ENCODE peak calls at places on chromosome 16, in seven cellular contexts. O is ascending aorta; L is IMR-90; Y is CD8-positive, alpha-beta memory T cell; K is heart right ventricle; H is NT2/D1; N is DND-41. M is an unnamed sample. For H3K36me3 and H3K27me3, the result is how much of the 10 kb centered on the place peaks cover.

GRCh38 chr16:57725976-57726375 is 9.6 kb upstream of the KATNB1 start:
- DNase-seq in O (no peak), L (no peak), Y (no peak), K (no peak), H (no peak), N (no peak), M (no peak)

GRCh38 chr16:15736529-15736928 is 86.5 kb downstream of the NDE1 start:
- DNase-seq in O (no peak), L (no peak), Y (no peak), K (no peak), H (no peak), N (no peak), M (no peak)

GRCh38 chr16:68564367-68564985 is 25.4 kb downstream of the ZFP90 start:
- DNase-seq in O (no peak), L (peak), Y (no peak), K (no peak), H (no peak), N (no peak), M (no peak)

GRCh38 chr16:58046936-58047335 is 21.4 kb downstream of the MMP15 start:
- DNase-seq in O (no peak), L (no peak), Y (no peak), K (no peak), H (no peak), N (no peak), M (no peak)

GRCh38 chr16:4109250-4109736 is 6.9 kb downstream of the ADCY9 start:
- DNase-seq in O (no peak), L (no peak), Y (no peak), K (no peak), H (no peak), N (no peak), M (no peak)

GRCh38 chr16:11836653-11837244 is 14.6 kb downstream of the RSL1D1 start:
- DNase-seq in O (no peak), L (peak), Y (no peak), K (no peak), H (peak), N (no peak), M (no peak)

GRCh38 chr16:4263504-4264436 is 9.1 kb downstream of the TFAP4 start:
- DNase-seq in O (no peak), L (peak), Y (no peak), K (peak), H (no peak), N (no peak), M (no peak)

GRCh38 chr16:67883872-67884261 is 818 bp upstream of the NRN1L start:
- DNase-seq in O (no peak), L (peak), Y (peak), K (peak), H (no peak), N (peak), M (peak)

GRCh38 chr16:49552273-49552928 is 178.8 kb downstream of the C16orf78 start:
- DNase-seq in O (no peak), L (no peak), Y (no peak), K (no peak), H (no peak), N (no peak), M (no peak)

GRCh38 chr16:89924298-89924924 is 1.3 kb downstream of the TUBB3 start:
- DNase-seq in O (no peak), L (peak), Y (peak), K (no peak), H (peak), N (peak), M (peak)

GRCh38 chr16:88809068-88809675 is 2.6 kb downstream of the APRT start:
- DNase-seq in O (no peak), L (no peak), Y (no peak), K (no peak), H (no peak), N (no peak), M (no peak)

GRCh38 chr16:51268237-51268636 is 117.2 kb upstream of the SALL1 start:
- DNase-seq in O (no peak), L (no peak), Y (no peak), K (no peak), H (no peak), N (no peak), M (no peak)

GRCh38 chr16:1743376-1744337 is 27.7 kb downstream of the NME3 start:
- DNase-seq in O (no peak), L (no peak), Y (no peak), K (no peak), H (no peak), N (no peak), M (no peak)

GRCh38 chr16:1741553-1742165 is 29.7 kb downstream of the NME3 start:
- DNase-seq in O (no peak), L (no peak), Y (no peak), K (no peak), H (no peak), N (no peak), M (no peak)

GRCh38 chr16:1744338-1744840 is 27.0 kb downstream of the NME3 start:
- DNase-seq in O (no peak), L (no peak), Y (no peak), K (no peak), H (no peak), N (no peak), M (no peak)

GRCh38 chr16:1740234-1740633 is 31.1 kb downstream of the NME3 start:
- DNase-seq in O (no peak), L (no peak), Y (no peak), K (no peak), H (no peak), N (no peak), M (no peak)

DNA sequence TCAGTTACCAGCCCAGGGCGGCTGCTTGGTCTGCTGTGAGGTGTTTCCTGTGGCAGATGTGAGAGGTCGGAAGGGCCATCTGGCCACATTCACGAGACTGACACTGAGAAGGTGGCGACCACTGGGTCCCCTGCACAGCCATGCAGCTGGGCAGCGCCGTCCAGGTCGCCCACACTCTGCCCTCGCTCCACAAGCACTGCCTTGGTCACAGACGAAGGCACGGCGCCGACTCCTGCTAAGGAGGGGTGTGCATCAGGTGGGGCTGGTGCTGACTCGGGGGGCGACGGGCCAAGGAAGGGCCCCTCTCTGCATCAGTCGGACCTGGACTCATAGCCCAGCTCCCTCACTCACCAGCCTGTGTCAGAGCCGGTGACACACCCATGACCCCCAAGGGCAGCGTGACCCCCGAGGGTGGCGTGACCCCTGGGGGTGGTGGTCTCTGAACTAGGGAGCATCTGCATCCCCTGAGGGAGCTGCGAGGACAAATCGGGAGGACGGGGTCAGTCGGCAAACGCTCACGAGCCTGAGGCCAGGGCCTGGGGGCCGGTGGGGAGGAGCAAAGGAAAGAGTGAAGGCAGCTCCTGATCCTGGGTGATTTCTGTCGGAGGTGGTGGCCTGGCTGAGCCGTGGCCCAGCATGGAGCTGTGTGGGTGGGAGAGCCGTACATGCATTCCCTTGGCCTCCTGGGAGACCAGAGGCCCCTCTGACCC is 30.4 kb downstream of the NME3 start:
- DNase-seq in O (no peak), L (no peak), Y (no peak), K (no peak), H (no peak), N (no peak), M (no peak)
- H3K36me3 ChIP-seq in O (under half), L (under half), Y (under half), K (under half), H (under half), N (under half), M (under half)

GRCh38 chr16:2834968-2835367 is 4.9 kb downstream of the ZG16B start:
- DNase-seq in O (no peak), L (no peak), Y (no peak), K (no peak), H (no peak), N (no peak), M (no peak)
- H3K27me3 ChIP-seq in O (under half), L (under half), Y (under half), K (under half), H (under half), N (under half), M (under half)

GRCh38 chr16:73231969-73232554 is 184.1 kb upstream of the ZFHX3 start:
- DNase-seq in O (no peak), L (no peak), Y (no peak), K (no peak), H (no peak), N (no peak), M (no peak)
- H3K4me3 ChIP-seq in O (no peak), L (no peak), Y (no peak), K (peak), H (no peak), N (no peak), M (no peak)

GRCh38 chr16:31087971-31088370 is 772 bp downstream of the PRSS53 start:
- DNase-seq in O (no peak), L (no peak), Y (no peak), K (no peak), H (no peak), N (no peak), M (no peak)

GRCh38 chr16:31090540-31090939 is 1.8 kb upstream of the PRSS53 start:
- DNase-seq in O (no peak), L (peak), Y (no peak), K (no peak), H (no peak), N (no peak), M (no peak)

GRCh38 chr16:31087481-31087880 is 1.3 kb downstream of the PRSS53 start:
- DNase-seq in O (no peak), L (no peak), Y (no peak), K (no peak), H (no peak), N (no peak), M (no peak)

GRCh38 chr16:31089199-31089598 is 456 bp upstream of the PRSS53 start:
- DNase-seq in O (no peak), L (no peak), Y (no peak), K (no peak), H (no peak), N (no peak), M (no peak)

DNA sequence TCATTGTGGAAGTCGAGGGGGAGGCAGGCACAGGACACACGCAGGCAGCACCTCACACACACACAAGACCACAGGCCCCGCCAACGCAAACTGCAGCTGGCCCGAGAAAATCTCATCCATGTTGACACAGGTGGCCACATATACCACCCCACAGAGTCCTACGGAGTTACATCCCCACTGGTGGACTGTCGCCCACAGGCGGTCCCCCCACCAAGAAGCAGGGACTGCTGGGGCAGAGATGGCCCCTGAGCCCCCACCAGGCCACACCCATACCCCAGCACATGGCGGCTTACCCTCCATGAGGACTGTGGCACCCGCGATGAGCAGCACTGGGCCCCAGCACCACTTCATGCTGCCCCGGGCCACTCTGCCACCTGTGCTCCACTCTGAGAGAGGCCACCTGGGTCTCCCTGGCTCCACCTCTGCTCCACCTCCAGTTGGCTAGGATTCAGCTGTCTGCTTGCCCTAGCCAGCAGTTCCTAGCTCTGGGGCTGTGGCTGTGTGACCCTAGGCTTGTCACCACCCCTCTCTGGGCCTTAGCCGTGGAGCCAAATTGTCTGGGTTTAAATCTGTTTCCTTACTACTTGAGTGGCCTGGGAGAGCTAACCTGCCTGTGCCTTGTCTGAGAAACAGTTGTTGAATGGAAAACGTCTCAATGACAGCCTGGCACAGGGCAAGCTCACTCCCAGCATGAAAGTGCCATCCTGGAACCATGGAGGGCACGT is at the start of gene PRSS53:
- DNase-seq in O (no peak), L (no peak), Y (no peak), K (no peak), H (no peak), N (no peak), M (no peak)
- H3K36me3 ChIP-seq in O (under half), L (under half), Y (under half), K (under half), H (half or more), N (half or more), M (under half)

DNA sequence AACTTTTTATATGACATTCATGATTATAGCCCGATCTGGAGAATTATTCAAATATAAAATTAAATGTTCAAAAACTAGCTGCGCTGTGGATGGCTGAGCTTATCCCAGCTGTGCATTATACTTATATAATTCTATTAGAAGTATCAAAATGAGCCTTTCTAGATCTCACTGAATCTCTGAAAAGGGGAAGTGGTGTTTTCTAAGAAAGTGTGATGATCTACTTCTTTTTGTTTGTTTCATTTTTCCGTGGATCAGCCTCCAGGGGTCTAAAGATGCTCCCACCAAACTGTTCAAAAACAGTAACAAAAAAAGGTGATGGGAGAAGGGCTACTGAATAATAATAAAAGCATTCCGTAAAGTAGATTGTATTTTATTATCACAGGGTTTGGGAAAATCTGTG is 411.3 kb upstream of the PSMD7 start:
- DNase-seq in O (no peak), L (no peak), Y (no peak), K (no peak), H (no peak), N (no peak), M (no peak)
- H3K27me3 ChIP-seq in O (under half), L (under half), Y (under half), K (under half), H (under half), N (under half), M (under half)

GRCh38 chr16:716250-716607 is 1.3 kb downstream of the METRN start:
- DNase-seq in O (no peak), L (no peak), Y (no peak), K (no peak), H (no peak), N (no peak), M (no peak)
- H3K4me3 ChIP-seq in O (peak), L (peak), Y (no peak), K (peak), H (peak), N (peak), M (no peak)

DNA sequence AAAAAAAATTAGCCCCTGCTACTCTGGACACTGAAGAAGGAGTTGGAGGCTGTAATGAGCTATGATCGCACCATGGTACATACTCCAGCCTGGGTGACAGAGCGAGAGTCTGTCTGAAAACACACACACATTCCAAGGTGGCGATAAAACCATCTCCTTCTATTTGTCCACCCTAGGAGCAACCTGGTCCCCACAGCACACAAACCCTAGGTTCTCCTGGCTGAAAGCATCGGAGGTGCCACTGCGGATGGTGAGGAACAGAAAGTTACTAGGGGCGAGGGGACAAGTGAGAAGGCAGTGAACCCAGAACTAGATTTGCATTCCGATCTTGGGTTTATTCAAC is 1.4 kb upstream of the ECI1 start:
- DNase-seq in O (no peak), L (no peak), Y (no peak), K (no peak), H (no peak), N (no peak), M (no peak)
- H3K36me3 ChIP-seq in O (under half), L (under half), Y (under half), K (under half), H (half or more), N (half or more), M (under half)

GRCh38 chr16:86472366-86472765 is 38.0 kb upstream of the FOXF1 start:
- DNase-seq in O (no peak), L (no peak), Y (no peak), K (no peak), H (no peak), N (no peak), M (no peak)
- H3K27me3 ChIP-seq in O (under half), L (under half), Y (under half), K (under half), H (under half), N (under half), M (under half)

DNA sequence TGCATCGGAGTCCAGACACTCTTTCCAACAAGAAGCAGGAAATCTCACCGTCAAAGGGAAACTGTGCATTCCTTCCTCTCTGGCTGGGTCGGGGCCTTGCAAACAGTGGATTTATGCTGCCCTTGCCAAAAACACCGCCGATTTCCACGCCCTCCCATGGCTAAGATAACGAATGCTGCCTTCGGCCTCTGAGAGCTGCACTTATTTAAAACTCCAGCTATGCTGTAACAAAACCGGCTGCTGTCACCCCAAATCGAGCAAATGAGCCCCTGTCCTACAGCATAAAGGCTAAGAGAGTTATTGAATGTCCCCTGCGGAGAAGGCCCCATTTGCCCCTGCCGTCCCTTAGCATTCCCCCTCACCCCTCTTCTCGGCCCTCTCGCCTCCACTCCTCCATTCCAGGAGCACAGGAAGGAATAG is 275.5 kb upstream of the IRX5 start:
- DNase-seq in O (no peak), L (no peak), Y (no peak), K (peak), H (no peak), N (no peak), M (no peak)
- H3K4me3 ChIP-seq in O (peak), L (no peak), Y (no peak), K (no peak), H (no peak), N (no peak), M (no peak)